ENCODE peak calls at places on chromosome 10, in seven cellular contexts. One of them, this sample, is unnamed.

GRCh38 chr10:98748298-98748697 is 301.6 kb upstream of the HPS1 start:
- DNase-seq in stimulated activated CD4-positive, alpha-beta T cell treated with anti-CD3 and anti-CD28 coated beads, Interleukin-15, amount 100 ng/mL, for 48 hours: no peak
- DNase-seq in AG09319: no peak
- DNase-seq in kidney tubule cell: peak; percentile 39
- DNase-seq in caudate nucleus: no peak
- DNase-seq in globus pallidus: no peak
- DNase-seq in substantia nigra: no peak
- DNase-seq in this sample: peak; percentile 13

GRCh38 chr10:74008212-74008731 is 10.4 kb downstream of the VCL start:
- DNase-seq in stimulated activated CD4-positive, alpha-beta T cell treated with anti-CD3 and anti-CD28 coated beads, Interleukin-15, amount 100 ng/mL, for 48 hours: no peak
- DNase-seq in AG09319: peak; percentile 68
- DNase-seq in kidney tubule cell: peak; percentile 17
- DNase-seq in caudate nucleus: no peak
- DNase-seq in globus pallidus: no peak
- DNase-seq in substantia nigra: no peak
- DNase-seq in this sample: peak; percentile 54

GRCh38 chr10:73306171-73306708 is 52.4 kb downstream of the CFAP70 start:
- DNase-seq in stimulated activated CD4-positive, alpha-beta T cell treated with anti-CD3 and anti-CD28 coated beads, Interleukin-15, amount 100 ng/mL, for 48 hours: no peak
- DNase-seq in AG09319: no peak
- DNase-seq in kidney tubule cell: no peak
- DNase-seq in caudate nucleus: no peak
- DNase-seq in globus pallidus: no peak
- DNase-seq in substantia nigra: no peak
- DNase-seq in this sample: no peak

GRCh38 chr10:76033457-76034196 is 602.2 kb downstream of the LRMDA start:
- DNase-seq in stimulated activated CD4-positive, alpha-beta T cell treated with anti-CD3 and anti-CD28 coated beads, Interleukin-15, amount 100 ng/mL, for 48 hours: no peak
- DNase-seq in AG09319: peak; percentile 31
- DNase-seq in kidney tubule cell: peak; percentile 85
- DNase-seq in caudate nucleus: no peak
- DNase-seq in globus pallidus: peak; percentile 3
- DNase-seq in substantia nigra: no peak
- DNase-seq in this sample: peak; percentile 53

GRCh38 chr10:72335394-72336258 is 19.1 kb downstream of the DNAJB12 start:
- DNase-seq in stimulated activated CD4-positive, alpha-beta T cell treated with anti-CD3 and anti-CD28 coated beads, Interleukin-15, amount 100 ng/mL, for 48 hours: no peak
- DNase-seq in AG09319: no peak
- DNase-seq in kidney tubule cell: peak; percentile 62
- DNase-seq in caudate nucleus: no peak
- DNase-seq in globus pallidus: no peak
- DNase-seq in substantia nigra: no peak
- DNase-seq in this sample: peak; percentile 59

GRCh38 chr10:98563811-98564210 is 117.1 kb upstream of the HPS1 start:
- DNase-seq in stimulated activated CD4-positive, alpha-beta T cell treated with anti-CD3 and anti-CD28 coated beads, Interleukin-15, amount 100 ng/mL, for 48 hours: no peak
- DNase-seq in AG09319: no peak
- DNase-seq in kidney tubule cell: no peak
- DNase-seq in caudate nucleus: no peak
- DNase-seq in globus pallidus: no peak
- DNase-seq in substantia nigra: no peak
- DNase-seq in this sample: peak; percentile 52

GRCh38 chr10:67533376-67533775 is 162.6 kb downstream of the CTNNA3 start:
- DNase-seq in stimulated activated CD4-positive, alpha-beta T cell treated with anti-CD3 and anti-CD28 coated beads, Interleukin-15, amount 100 ng/mL, for 48 hours: no peak
- DNase-seq in AG09319: no peak
- DNase-seq in kidney tubule cell: no peak
- DNase-seq in caudate nucleus: no peak
- DNase-seq in globus pallidus: no peak
- DNase-seq in substantia nigra: no peak
- DNase-seq in this sample: no peak

GRCh38 chr10:44865289-44865671 is 45.9 kb upstream of the TMEM72 start:
- DNase-seq in stimulated activated CD4-positive, alpha-beta T cell treated with anti-CD3 and anti-CD28 coated beads, Interleukin-15, amount 100 ng/mL, for 48 hours: no peak
- DNase-seq in AG09319: no peak
- DNase-seq in kidney tubule cell: no peak
- DNase-seq in caudate nucleus: no peak
- DNase-seq in globus pallidus: no peak
- DNase-seq in substantia nigra: no peak
- DNase-seq in this sample: no peak

GRCh38 chr10:92087750-92088395 is 164.3 kb downstream of the BTAF1 start:
- DNase-seq in stimulated activated CD4-positive, alpha-beta T cell treated with anti-CD3 and anti-CD28 coated beads, Interleukin-15, amount 100 ng/mL, for 48 hours: peak; percentile 23
- DNase-seq in AG09319: peak; percentile 57
- DNase-seq in kidney tubule cell: peak; percentile 86
- DNase-seq in caudate nucleus: peak; percentile 15
- DNase-seq in globus pallidus: peak; percentile 71
- DNase-seq in substantia nigra: peak; percentile 46
- DNase-seq in this sample: peak; percentile 91

GRCh38 chr10:125159932-125160855 is at the start of gene CTBP2:
- DNase-seq in stimulated activated CD4-positive, alpha-beta T cell treated with anti-CD3 and anti-CD28 coated beads, Interleukin-15, amount 100 ng/mL, for 48 hours: no peak
- DNase-seq in AG09319: no peak
- DNase-seq in kidney tubule cell: peak; percentile 76
- DNase-seq in caudate nucleus: peak; percentile 39
- DNase-seq in globus pallidus: no peak
- DNase-seq in substantia nigra: peak; percentile 28
- DNase-seq in this sample: peak; percentile 36

GRCh38 chr10:101612872-101613271 is 24.8 kb downstream of the DPCD start:
- DNase-seq in stimulated activated CD4-positive, alpha-beta T cell treated with anti-CD3 and anti-CD28 coated beads, Interleukin-15, amount 100 ng/mL, for 48 hours: no peak
- DNase-seq in AG09319: no peak
- DNase-seq in kidney tubule cell: no peak
- DNase-seq in caudate nucleus: no peak
- DNase-seq in globus pallidus: no peak
- DNase-seq in substantia nigra: no peak
- DNase-seq in this sample: no peak

GRCh38 chr10:123502983-123503382 is 163.2 kb upstream of the GPR26 start:
- DNase-seq in stimulated activated CD4-positive, alpha-beta T cell treated with anti-CD3 and anti-CD28 coated beads, Interleukin-15, amount 100 ng/mL, for 48 hours: no peak
- DNase-seq in AG09319: no peak
- DNase-seq in kidney tubule cell: no peak
- DNase-seq in caudate nucleus: no peak
- DNase-seq in globus pallidus: peak; percentile 11
- DNase-seq in substantia nigra: no peak
- DNase-seq in this sample: no peak

GRCh38 chr10:97743169-97743945 is 6.4 kb downstream of the ZFYVE27 start:
- DNase-seq in stimulated activated CD4-positive, alpha-beta T cell treated with anti-CD3 and anti-CD28 coated beads, Interleukin-15, amount 100 ng/mL, for 48 hours: no peak
- DNase-seq in AG09319: no peak
- DNase-seq in kidney tubule cell: no peak
- DNase-seq in caudate nucleus: no peak
- DNase-seq in globus pallidus: no peak
- DNase-seq in substantia nigra: no peak
- DNase-seq in this sample: no peak

GRCh38 chr10:101001225-101002035 is 1.8 kb downstream of the LZTS2 start:
- DNase-seq in stimulated activated CD4-positive, alpha-beta T cell treated with anti-CD3 and anti-CD28 coated beads, Interleukin-15, amount 100 ng/mL, for 48 hours: no peak
- DNase-seq in AG09319: peak; percentile 77
- DNase-seq in kidney tubule cell: peak; percentile 93
- DNase-seq in caudate nucleus: peak; percentile 53
- DNase-seq in globus pallidus: peak; percentile 91
- DNase-seq in substantia nigra: peak; percentile 73
- DNase-seq in this sample: peak; percentile 93

GRCh38 chr10:108090476-108091215 is 926.1 kb upstream of the SORCS1 start:
- DNase-seq in stimulated activated CD4-positive, alpha-beta T cell treated with anti-CD3 and anti-CD28 coated beads, Interleukin-15, amount 100 ng/mL, for 48 hours: no peak
- DNase-seq in AG09319: no peak
- DNase-seq in kidney tubule cell: no peak
- DNase-seq in caudate nucleus: no peak
- DNase-seq in globus pallidus: no peak
- DNase-seq in substantia nigra: no peak
- DNase-seq in this sample: no peak

GRCh38 chr10:48390933-48391845 is 84.7 kb downstream of the MAPK8 start:
- DNase-seq in stimulated activated CD4-positive, alpha-beta T cell treated with anti-CD3 and anti-CD28 coated beads, Interleukin-15, amount 100 ng/mL, for 48 hours: no peak
- DNase-seq in AG09319: no peak
- DNase-seq in kidney tubule cell: peak; percentile 62
- DNase-seq in caudate nucleus: no peak
- DNase-seq in globus pallidus: no peak
- DNase-seq in substantia nigra: no peak
- DNase-seq in this sample: peak; percentile 91

GRCh38 chr10:22229756-22230330 is 12.0 kb upstream of the EBLN1 start:
- DNase-seq in stimulated activated CD4-positive, alpha-beta T cell treated with anti-CD3 and anti-CD28 coated beads, Interleukin-15, amount 100 ng/mL, for 48 hours: no peak
- DNase-seq in AG09319: no peak
- DNase-seq in kidney tubule cell: peak; percentile 8
- DNase-seq in caudate nucleus: no peak
- DNase-seq in globus pallidus: peak; percentile 51
- DNase-seq in substantia nigra: no peak
- DNase-seq in this sample: peak; percentile 59

GRCh38 chr10:52030051-52030867 is 283.8 kb upstream of the DKK1 start:
- DNase-seq in stimulated activated CD4-positive, alpha-beta T cell treated with anti-CD3 and anti-CD28 coated beads, Interleukin-15, amount 100 ng/mL, for 48 hours: no peak
- DNase-seq in AG09319: no peak
- DNase-seq in kidney tubule cell: peak; percentile 22
- DNase-seq in caudate nucleus: no peak
- DNase-seq in globus pallidus: no peak
- DNase-seq in substantia nigra: no peak
- DNase-seq in this sample: peak; percentile 63